ENCODE peak calls at places on chromosomes 1 and 21, in eight cellular contexts. One of them, this sample, is unnamed.

GRCh38 chr1:217981430-217981829 is 303.7 kb upstream of the RRP15 start:
- DNase-seq in astrocyte: no peak
- DNase-seq in upper lobe of right lung: no peak
- DNase-seq in SK-N-SH: no peak
- DNase-seq in A549: no peak
- DNase-seq in heart left ventricle: no peak
- DNase-seq in hepatocyte: no peak
- DNase-seq in PC-3: no peak
- DNase-seq in this sample: no peak

GRCh38 chr1:4115191-4115900 is 215.3 kb upstream of the C1orf174 start:
- DNase-seq in astrocyte: no peak
- DNase-seq in upper lobe of right lung: peak; percentile 10
- DNase-seq in SK-N-SH: no peak
- DNase-seq in A549: no peak
- DNase-seq in heart left ventricle: no peak
- DNase-seq in hepatocyte: no peak
- DNase-seq in PC-3: no peak
- DNase-seq in this sample: peak; percentile 32

GRCh38 chr1:67682659-67683197 is 2.3 kb upstream of the GADD45A start:
- DNase-seq in astrocyte: peak; percentile 96
- DNase-seq in upper lobe of right lung: no peak
- DNase-seq in SK-N-SH: no peak
- DNase-seq in A549: no peak
- DNase-seq in heart left ventricle: no peak
- DNase-seq in hepatocyte: peak; percentile 54
- DNase-seq in PC-3: peak; percentile 90
- DNase-seq in this sample: peak; percentile 76

GRCh38 chr1:2283371-2283990 is 55.4 kb downstream of the SKI start:
- DNase-seq in astrocyte: no peak
- DNase-seq in upper lobe of right lung: no peak
- DNase-seq in SK-N-SH: no peak
- DNase-seq in A549: no peak
- DNase-seq in heart left ventricle: peak; percentile 25
- DNase-seq in hepatocyte: no peak
- DNase-seq in PC-3: no peak
- DNase-seq in this sample: no peak

GRCh38 chr1:182626527-182626926 is 22.3 kb upstream of the RGS16 start:
- DNase-seq in astrocyte: no peak
- DNase-seq in upper lobe of right lung: no peak
- DNase-seq in SK-N-SH: no peak
- DNase-seq in A549: no peak
- DNase-seq in heart left ventricle: no peak
- DNase-seq in hepatocyte: no peak
- DNase-seq in PC-3: no peak
- DNase-seq in this sample: no peak

GRCh38 chr1:182674346-182675246 is 9.8 kb downstream of the RGS8 start:
- DNase-seq in astrocyte: peak; percentile 25
- DNase-seq in upper lobe of right lung: no peak
- DNase-seq in SK-N-SH: no peak
- DNase-seq in A549: no peak
- DNase-seq in heart left ventricle: no peak
- DNase-seq in hepatocyte: peak; percentile 36
- DNase-seq in PC-3: no peak
- DNase-seq in this sample: no peak

GRCh38 chr1:15152318-15153183 is 996 bp upstream of the TMEM51 start:
- DNase-seq in astrocyte: peak; percentile 83
- DNase-seq in upper lobe of right lung: peak; percentile 92
- DNase-seq in SK-N-SH: peak; percentile 79
- DNase-seq in A549: peak; percentile 87
- DNase-seq in heart left ventricle: peak; percentile 87
- DNase-seq in hepatocyte: peak; percentile 94
- DNase-seq in PC-3: peak; percentile 89
- DNase-seq in this sample: peak; percentile 96

GRCh38 chr1:196860323-196860884 is 27.4 kb upstream of the CFHR4 start:
- DNase-seq in astrocyte: no peak
- DNase-seq in upper lobe of right lung: no peak
- DNase-seq in SK-N-SH: no peak
- DNase-seq in A549: no peak
- DNase-seq in heart left ventricle: no peak
- DNase-seq in hepatocyte: no peak
- DNase-seq in PC-3: no peak
- DNase-seq in this sample: no peak

GRCh38 chr21:37452222-37452621 is 85.6 kb downstream of the DYRK1A start:
- DNase-seq in astrocyte: peak; percentile 92
- DNase-seq in upper lobe of right lung: no peak
- DNase-seq in SK-N-SH: peak; percentile 23
- DNase-seq in A549: no peak
- DNase-seq in heart left ventricle: peak; percentile 62
- DNase-seq in hepatocyte: peak; percentile 56
- DNase-seq in PC-3: no peak
- DNase-seq in this sample: peak; percentile 70

GRCh38 chr1:47241114-47242113 is 9.4 kb upstream of the TAL1 start:
- DNase-seq in astrocyte: no peak
- DNase-seq in upper lobe of right lung: no peak
- DNase-seq in SK-N-SH: no peak
- DNase-seq in A549: no peak
- DNase-seq in heart left ventricle: no peak
- DNase-seq in hepatocyte: no peak
- DNase-seq in PC-3: no peak
- DNase-seq in this sample: no peak

GRCh38 chr1:110783292-110783918 is 89.5 kb upstream of the CD53 start:
- DNase-seq in astrocyte: peak; percentile 16
- DNase-seq in upper lobe of right lung: no peak
- DNase-seq in SK-N-SH: peak; percentile 64
- DNase-seq in A549: peak; percentile 43
- DNase-seq in heart left ventricle: peak; percentile 28
- DNase-seq in hepatocyte: peak; percentile 74
- DNase-seq in PC-3: peak; percentile 73
- DNase-seq in this sample: peak; percentile 50

GRCh38 chr1:168706376-168706995 is 22.5 kb downstream of the DPT start:
- DNase-seq in astrocyte: peak; percentile 44
- DNase-seq in upper lobe of right lung: no peak
- DNase-seq in SK-N-SH: no peak
- DNase-seq in A549: no peak
- DNase-seq in heart left ventricle: no peak
- DNase-seq in hepatocyte: no peak
- DNase-seq in PC-3: no peak
- DNase-seq in this sample: no peak

GRCh38 chr1:153532161-153532560 is 3.6 kb downstream of the S100A6 start:
- DNase-seq in astrocyte: no peak
- DNase-seq in upper lobe of right lung: peak; percentile 6
- DNase-seq in SK-N-SH: no peak
- DNase-seq in A549: no peak
- DNase-seq in heart left ventricle: no peak
- DNase-seq in hepatocyte: no peak
- DNase-seq in PC-3: no peak
- DNase-seq in this sample: peak; percentile 58

GRCh38 chr1:247294282-247294681 is 37.4 kb downstream of the ZNF496 start:
- DNase-seq in astrocyte: peak; percentile 91
- DNase-seq in upper lobe of right lung: peak; percentile 4
- DNase-seq in SK-N-SH: no peak
- DNase-seq in A549: no peak
- DNase-seq in heart left ventricle: no peak
- DNase-seq in hepatocyte: no peak
- DNase-seq in PC-3: peak; percentile 26
- DNase-seq in this sample: peak; percentile 91

GRCh38 chr1:163231385-163231784 is 28.7 kb upstream of the RGS5 start:
- DNase-seq in astrocyte: peak; percentile 72
- DNase-seq in upper lobe of right lung: no peak
- DNase-seq in SK-N-SH: no peak
- DNase-seq in A549: no peak
- DNase-seq in heart left ventricle: no peak
- DNase-seq in hepatocyte: no peak
- DNase-seq in PC-3: no peak
- DNase-seq in this sample: no peak

GRCh38 chr1:42480921-42481320 is 17.8 kb downstream of the CCDC30 start:
- DNase-seq in astrocyte: no peak
- DNase-seq in upper lobe of right lung: no peak
- DNase-seq in SK-N-SH: no peak
- DNase-seq in A549: no peak
- DNase-seq in heart left ventricle: no peak
- DNase-seq in hepatocyte: no peak
- DNase-seq in PC-3: no peak
- DNase-seq in this sample: no peak

GRCh38 chr1:35222322-35223108 is 29.6 kb upstream of the SFPQ start:
- DNase-seq in astrocyte: peak; percentile 58
- DNase-seq in upper lobe of right lung: no peak
- DNase-seq in SK-N-SH: peak; percentile 25
- DNase-seq in A549: no peak
- DNase-seq in heart left ventricle: no peak
- DNase-seq in hepatocyte: peak; percentile 43
- DNase-seq in PC-3: no peak
- DNase-seq in this sample: peak; percentile 78

GRCh38 chr1:64155285-64155684 is 48.1 kb upstream of the UBE2U start:
- DNase-seq in astrocyte: no peak
- DNase-seq in upper lobe of right lung: no peak
- DNase-seq in SK-N-SH: no peak
- DNase-seq in A549: no peak
- DNase-seq in heart left ventricle: no peak
- DNase-seq in hepatocyte: no peak
- DNase-seq in PC-3: no peak
- DNase-seq in this sample: no peak

GRCh38 chr21:16829532-16829931 is 683.3 kb upstream of the CXADR start:
- DNase-seq in astrocyte: no peak
- DNase-seq in upper lobe of right lung: no peak
- DNase-seq in SK-N-SH: no peak
- DNase-seq in A549: no peak
- DNase-seq in heart left ventricle: no peak
- DNase-seq in hepatocyte: no peak
- DNase-seq in PC-3: no peak
- DNase-seq in this sample: no peak

GRCh38 chr1:217562229-217562878 is 68.5 kb downstream of the GPATCH2 start:
- DNase-seq in astrocyte: peak; percentile 95
- DNase-seq in upper lobe of right lung: no peak
- DNase-seq in SK-N-SH: no peak
- DNase-seq in A549: peak; percentile 22
- DNase-seq in heart left ventricle: no peak
- DNase-seq in hepatocyte: no peak
- DNase-seq in PC-3: peak; percentile 97
- DNase-seq in this sample: no peak

GRCh38 chr21:27462786-27463185 is 495.9 kb upstream of the ADAMTS5 start:
- DNase-seq in astrocyte: no peak
- DNase-seq in upper lobe of right lung: no peak
- DNase-seq in SK-N-SH: no peak
- DNase-seq in A549: no peak
- DNase-seq in heart left ventricle: no peak
- DNase-seq in hepatocyte: no peak
- DNase-seq in PC-3: no peak
- DNase-seq in this sample: no peak

GRCh38 chr1:223334156-223334555 is 29.8 kb downstream of the SUSD4 start:
- DNase-seq in astrocyte: no peak
- DNase-seq in upper lobe of right lung: no peak
- DNase-seq in SK-N-SH: no peak
- DNase-seq in A549: no peak
- DNase-seq in heart left ventricle: no peak
- DNase-seq in hepatocyte: no peak
- DNase-seq in PC-3: no peak
- DNase-seq in this sample: no peak

GRCh38 chr1:67458663-67459062 is 28.5 kb upstream of the SERBP1 start:
- DNase-seq in astrocyte: no peak
- DNase-seq in upper lobe of right lung: no peak
- DNase-seq in SK-N-SH: no peak
- DNase-seq in A549: no peak
- DNase-seq in heart left ventricle: no peak
- DNase-seq in hepatocyte: no peak
- DNase-seq in PC-3: no peak
- DNase-seq in this sample: peak; percentile 15

GRCh38 chr21:17925000-17925610 is 105.9 kb upstream of the C21orf91 start:
- DNase-seq in astrocyte: peak; percentile 35
- DNase-seq in upper lobe of right lung: no peak
- DNase-seq in SK-N-SH: peak; percentile 64
- DNase-seq in A549: peak; percentile 1
- DNase-seq in heart left ventricle: no peak
- DNase-seq in hepatocyte: peak; percentile 84
- DNase-seq in PC-3: peak; percentile 83
- DNase-seq in this sample: peak; percentile 71

GRCh38 chr1:204623894-204624361 is 61.6 kb downstream of the LRRN2 start:
- DNase-seq in astrocyte: no peak
- DNase-seq in upper lobe of right lung: no peak
- DNase-seq in SK-N-SH: peak; percentile 72
- DNase-seq in A549: peak; percentile 53
- DNase-seq in heart left ventricle: no peak
- DNase-seq in hepatocyte: peak; percentile 40
- DNase-seq in PC-3: peak; percentile 51
- DNase-seq in this sample: peak; percentile 71

DNA sequence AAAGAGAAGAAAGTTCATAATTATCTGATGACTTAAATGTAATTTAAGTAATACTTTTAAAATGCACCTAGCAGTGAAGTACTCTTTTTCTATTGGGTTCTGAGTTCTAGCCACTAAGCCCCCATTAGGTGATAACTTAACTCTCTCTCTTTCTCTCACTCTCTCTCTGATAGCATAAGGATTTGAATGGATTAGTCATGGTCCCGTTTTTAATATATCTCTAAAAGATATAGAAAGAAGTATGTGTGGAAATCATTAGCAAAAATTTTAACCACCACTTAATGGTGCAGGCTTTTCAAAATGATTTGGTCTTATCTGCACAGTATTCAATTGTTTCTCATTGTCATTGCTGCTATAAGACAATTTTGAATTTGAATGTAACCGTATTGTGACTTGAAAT is 78.2 kb downstream of the RWDD3 start:
- DNase-seq in astrocyte: no peak
- DNase-seq in upper lobe of right lung: no peak
- DNase-seq in SK-N-SH: no peak
- DNase-seq in A549: no peak
- DNase-seq in heart left ventricle: no peak
- DNase-seq in hepatocyte: no peak
- DNase-seq in PC-3: no peak
- DNase-seq in this sample: no peak
- H3K27ac ChIP-seq in astrocyte: no peak overlapping the region
- H3K27ac ChIP-seq in upper lobe of right lung: no peak overlapping the region
- H3K27ac ChIP-seq in SK-N-SH: peak overlapping the region; percentile 28
- H3K27ac ChIP-seq in A549: no peak overlapping the region
- H3K27ac ChIP-seq in heart left ventricle: no peak overlapping the region
- H3K27ac ChIP-seq in hepatocyte: no peak overlapping the region
- H3K27ac ChIP-seq in PC-3: no peak overlapping the region
- H3K27ac ChIP-seq in this sample: no peak overlapping the region

GRCh38 chr1:234609528-234610042 is 393 bp downstream of the IRF2BP2 start:
- DNase-seq in astrocyte: no peak
- DNase-seq in upper lobe of right lung: no peak
- DNase-seq in SK-N-SH: peak; percentile 76
- DNase-seq in A549: no peak
- DNase-seq in heart left ventricle: peak; percentile 40
- DNase-seq in hepatocyte: no peak
- DNase-seq in PC-3: no peak
- DNase-seq in this sample: peak; percentile 86
- H3K4me3 ChIP-seq in astrocyte: no peak overlapping the region
- H3K4me3 ChIP-seq in upper lobe of right lung: peak overlapping the region; percentile 85
- H3K4me3 ChIP-seq in SK-N-SH: peak overlapping the region; percentile 71
- H3K4me3 ChIP-seq in A549: peak overlapping the region; percentile 64
- H3K4me3 ChIP-seq in heart left ventricle: peak overlapping the region; percentile 95
- H3K4me3 ChIP-seq in hepatocyte: peak overlapping the region; percentile 91
- H3K4me3 ChIP-seq in PC-3: peak overlapping the region; percentile 78
- H3K4me3 ChIP-seq in this sample: peak overlapping the region; percentile 91

GRCh38 chr21:44984428-44984791 is 44.6 kb downstream of the SLX9 start:
- DNase-seq in astrocyte: no peak
- DNase-seq in upper lobe of right lung: peak; percentile 65
- DNase-seq in SK-N-SH: peak; percentile 71
- DNase-seq in A549: no peak
- DNase-seq in heart left ventricle: peak; percentile 28
- DNase-seq in hepatocyte: no peak
- DNase-seq in PC-3: no peak
- DNase-seq in this sample: peak; percentile 89
- H3K27ac ChIP-seq in astrocyte: no peak overlapping the region
- H3K27ac ChIP-seq in upper lobe of right lung: no peak overlapping the region
- H3K27ac ChIP-seq in SK-N-SH: no peak overlapping the region
- H3K27ac ChIP-seq in A549: no peak overlapping the region
- H3K27ac ChIP-seq in heart left ventricle: no peak overlapping the region
- H3K27ac ChIP-seq in hepatocyte: no peak overlapping the region
- H3K27ac ChIP-seq in PC-3: no peak overlapping the region
- H3K27ac ChIP-seq in this sample: no peak overlapping the region

GRCh38 chr1:23238565-23238964 is 21.3 kb upstream of the HTR1D start:
- DNase-seq in astrocyte: no peak
- DNase-seq in upper lobe of right lung: no peak
- DNase-seq in SK-N-SH: no peak
- DNase-seq in A549: no peak
- DNase-seq in heart left ventricle: no peak
- DNase-seq in hepatocyte: no peak
- DNase-seq in PC-3: no peak
- DNase-seq in this sample: no peak
- H3K4me3 ChIP-seq in astrocyte: no peak overlapping the region
- H3K4me3 ChIP-seq in upper lobe of right lung: no peak overlapping the region
- H3K4me3 ChIP-seq in SK-N-SH: no peak overlapping the region
- H3K4me3 ChIP-seq in A549: no peak overlapping the region
- H3K4me3 ChIP-seq in heart left ventricle: no peak overlapping the region
- H3K4me3 ChIP-seq in hepatocyte: no peak overlapping the region
- H3K4me3 ChIP-seq in PC-3: no peak overlapping the region
- H3K4me3 ChIP-seq in this sample: no peak overlapping the region